ENCODE peak calls at places on chromosomes 1 and 21, in nine cellular contexts. P is stomach; Y is cardiac fibroblast; N is tibial nerve; G is uterus; L is fibroblast of mammary gland; O is CD4-positive, alpha-beta T cell; M is left ventricle myocardium inferior; J is mammary epithelial cell. S is an unnamed sample.

GRCh38 chr1:76336951-76337371 is 262.4 kb downstream of the ST6GALNAC3 start:
- DNase-seq in P (no peak), Y (peak; percentile 98), N (peak; percentile 49), G (no peak), L (peak; percentile 92), O (no peak), M (peak; percentile 67), J (no peak), S (peak; percentile 25)

GRCh38 chr1:2474104-2474787 is 1.8 kb upstream of the PLCH2 start:
- DNase-seq in P (no peak), Y (no peak), N (no peak), G (no peak), L (no peak), O (no peak), M (no peak), J (no peak), S (no peak)

GRCh38 chr1:9069324-9070100 is at the start of gene SLC2A5:
- DNase-seq in P (no peak), Y (peak; percentile 49), N (no peak), G (peak; percentile 42), L (peak; percentile 54), O (no peak), M (no peak), J (no peak), S (no peak)

GRCh38 chr1:220135755-220136154 is 41.8 kb downstream of the IARS2 start:
- DNase-seq in P (no peak), Y (no peak), N (no peak), G (no peak), L (no peak), O (no peak), M (no peak), J (no peak), S (no peak)

GRCh38 chr1:34131396-34132160 is 33.5 kb downstream of the CSMD2 start:
- DNase-seq in P (no peak), Y (no peak), N (no peak), G (no peak), L (no peak), O (no peak), M (no peak), J (no peak), S (no peak)

GRCh38 chr1:22717038-22717758 is 6.6 kb downstream of the EPHB2 start:
- DNase-seq in P (peak; percentile 60), Y (no peak), N (no peak), G (no peak), L (no peak), O (no peak), M (no peak), J (no peak), S (no peak)

GRCh38 chr21:15243356-15243755 is 178.6 kb upstream of the NRIP1 start:
- DNase-seq in P (no peak), Y (no peak), N (no peak), G (no peak), L (no peak), O (no peak), M (no peak), J (no peak), S (no peak)

GRCh38 chr1:41540886-41541591 is 56.6 kb upstream of the EDN2 start:
- DNase-seq in P (peak; percentile 4), Y (peak; percentile 16), N (no peak), G (peak; percentile 4), L (peak; percentile 31), O (no peak), M (no peak), J (peak; percentile 6), S (no peak)

GRCh38 chr1:151131832-151132675 is 14.4 kb downstream of the SEMA6C start:
- DNase-seq in P (peak; percentile 34), Y (peak; percentile 17), N (no peak), G (peak; percentile 59), L (peak; percentile 25), O (no peak), M (no peak), J (no peak), S (no peak)

GRCh38 chr1:151132676-151133338 is 13.6 kb downstream of the SEMA6C start:
- DNase-seq in P (no peak), Y (no peak), N (no peak), G (peak; percentile 44), L (no peak), O (no peak), M (no peak), J (no peak), S (no peak)

GRCh38 chr1:151133339-151133761 is 13.1 kb downstream of the SEMA6C start:
- DNase-seq in P (no peak), Y (no peak), N (no peak), G (peak; percentile 80), L (peak; percentile 19), O (no peak), M (no peak), J (no peak), S (no peak)

GRCh38 chr1:151128800-151129199 is 17.6 kb downstream of the SEMA6C start:
- DNase-seq in P (no peak), Y (no peak), N (no peak), G (no peak), L (no peak), O (no peak), M (no peak), J (no peak), S (no peak)

DNA sequence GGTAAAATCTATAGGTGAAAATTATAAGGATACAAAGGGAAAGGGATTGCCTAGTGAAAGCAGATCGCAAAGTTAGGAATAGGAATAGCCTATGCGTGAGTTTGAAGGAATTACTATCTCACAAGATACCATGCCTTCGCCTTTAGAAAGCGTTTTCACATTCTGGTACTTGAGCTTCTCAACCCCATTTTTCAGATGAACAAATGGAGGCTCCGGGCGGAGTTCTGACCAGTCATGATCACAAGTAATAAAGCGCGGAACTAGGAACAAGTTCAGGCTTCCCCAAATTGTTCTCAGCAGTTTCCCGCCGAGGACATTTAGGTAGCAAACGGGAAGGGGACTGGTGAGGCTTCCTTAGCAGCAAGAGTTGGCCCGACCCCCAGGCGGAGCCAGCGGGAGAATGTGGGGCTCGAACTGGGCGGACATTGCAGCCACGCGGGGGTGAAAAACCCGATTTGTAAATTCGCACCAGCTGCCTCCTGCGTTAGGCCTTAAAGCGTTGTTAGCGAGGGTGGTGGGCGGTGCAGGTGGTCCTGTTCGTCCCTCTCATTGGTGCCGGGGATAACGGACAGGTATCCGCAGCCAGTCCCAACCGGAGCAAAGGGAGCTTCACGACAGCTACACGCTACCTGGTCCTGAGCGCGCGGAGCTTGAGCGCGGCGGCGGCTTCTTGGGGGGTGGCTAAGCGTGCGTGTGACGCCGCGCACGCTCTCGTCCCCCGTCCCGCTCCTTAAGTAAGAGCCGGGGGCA is 15.4 kb downstream of the SEMA6C start:
- DNase-seq in P (peak; percentile 71), Y (peak; percentile 88), N (peak; percentile 76), G (peak; percentile 95), L (peak; percentile 81), O (peak; percentile 58), M (peak; percentile 85), J (peak; percentile 17), S (peak; percentile 70)
- TF ChIP-seq CTCF in P (no peak), Y (no peak), N (peak; percentile 29), G (peak; percentile 16), L (no peak), O (no peak), M (peak; percentile 21), J (no peak), S (no peak)

GRCh38 chr1:101136739-101137138 is 100.1 kb upstream of the S1PR1 start:
- DNase-seq in P (no peak), Y (peak; percentile 54), N (no peak), G (no peak), L (peak; percentile 11), O (no peak), M (no peak), J (no peak), S (no peak)
- TF ChIP-seq CTCF in P (no peak), Y (peak; percentile 20), N (no peak), G (no peak), L (no peak), O (peak; percentile 52), M (peak; percentile 46), J (no peak), S (no peak)

DNA sequence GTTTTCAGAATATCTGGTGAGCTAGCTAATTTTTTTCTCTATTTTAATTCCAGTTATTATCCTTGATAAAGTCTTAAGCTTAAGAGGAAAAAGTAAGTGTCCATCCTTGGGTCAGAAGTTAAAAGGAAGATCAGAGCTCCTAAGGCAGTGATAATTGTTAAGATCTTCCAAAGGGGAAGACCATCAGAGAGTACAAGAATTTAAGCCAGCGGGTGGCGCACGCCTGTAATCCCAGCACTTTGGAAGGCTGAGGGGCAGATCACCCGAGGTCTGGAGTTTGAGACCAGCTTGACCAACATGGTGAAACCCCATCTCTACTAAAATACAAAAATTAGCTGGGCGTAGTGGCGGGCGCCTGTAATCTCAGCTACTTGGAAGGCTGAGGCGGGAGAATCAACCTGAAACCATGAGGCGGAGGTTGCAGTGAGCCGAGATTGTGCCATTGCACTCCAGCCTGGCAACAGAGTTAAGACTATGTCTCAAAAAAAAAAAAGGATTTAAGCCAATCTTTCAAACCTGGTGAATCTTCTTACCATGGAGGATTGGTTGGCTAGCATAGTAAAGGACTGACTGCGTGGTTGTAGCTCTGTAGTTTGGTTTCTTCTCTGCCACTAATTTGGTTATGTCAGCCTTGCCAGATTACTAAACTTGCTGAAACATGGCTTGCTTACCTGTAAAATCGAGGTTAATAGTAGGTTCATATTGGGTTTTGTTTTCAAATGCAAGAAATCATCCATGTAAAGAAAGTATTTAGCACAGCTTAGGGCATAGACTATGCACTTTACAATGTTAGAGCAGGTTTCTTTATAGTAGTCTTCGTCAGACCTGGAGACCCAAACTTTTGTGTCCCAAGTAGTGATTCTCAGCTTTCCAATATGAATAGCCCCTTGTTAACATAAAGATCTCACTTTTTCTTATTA is 15.9 kb downstream of the AKIRIN1 start:
- DNase-seq in P (no peak), Y (no peak), N (no peak), G (no peak), L (no peak), O (no peak), M (no peak), J (no peak), S (no peak)
- TF ChIP-seq CTCF in P (no peak), Y (no peak), N (no peak), G (no peak), L (no peak), O (no peak), M (no peak), J (no peak), S (no peak)

GRCh38 chr1:32012709-32013385 is 821 bp upstream of the KHDRBS1 start:
- DNase-seq in P (no peak), Y (no peak), N (no peak), G (no peak), L (no peak), O (no peak), M (no peak), J (no peak), S (no peak)

GRCh38 chr1:32014937-32015363 is 1.3 kb downstream of the KHDRBS1 start:
- DNase-seq in P (no peak), Y (no peak), N (no peak), G (no peak), L (peak; percentile 8), O (no peak), M (no peak), J (no peak), S (no peak)

GRCh38 chr1:32010246-32010645 is 3.4 kb upstream of the KHDRBS1 start:
- DNase-seq in P (no peak), Y (no peak), N (no peak), G (no peak), L (no peak), O (no peak), M (no peak), J (no peak), S (no peak)

GRCh38 chr1:32013386-32014198 is at the start of gene KHDRBS1:
- DNase-seq in P (peak; percentile 99), Y (peak; percentile 99), N (peak; percentile 98), G (peak; percentile 99), L (peak; percentile 97), O (peak; percentile 95), M (peak; percentile 99), J (peak; percentile 97), S (peak; percentile 95)

DNA sequence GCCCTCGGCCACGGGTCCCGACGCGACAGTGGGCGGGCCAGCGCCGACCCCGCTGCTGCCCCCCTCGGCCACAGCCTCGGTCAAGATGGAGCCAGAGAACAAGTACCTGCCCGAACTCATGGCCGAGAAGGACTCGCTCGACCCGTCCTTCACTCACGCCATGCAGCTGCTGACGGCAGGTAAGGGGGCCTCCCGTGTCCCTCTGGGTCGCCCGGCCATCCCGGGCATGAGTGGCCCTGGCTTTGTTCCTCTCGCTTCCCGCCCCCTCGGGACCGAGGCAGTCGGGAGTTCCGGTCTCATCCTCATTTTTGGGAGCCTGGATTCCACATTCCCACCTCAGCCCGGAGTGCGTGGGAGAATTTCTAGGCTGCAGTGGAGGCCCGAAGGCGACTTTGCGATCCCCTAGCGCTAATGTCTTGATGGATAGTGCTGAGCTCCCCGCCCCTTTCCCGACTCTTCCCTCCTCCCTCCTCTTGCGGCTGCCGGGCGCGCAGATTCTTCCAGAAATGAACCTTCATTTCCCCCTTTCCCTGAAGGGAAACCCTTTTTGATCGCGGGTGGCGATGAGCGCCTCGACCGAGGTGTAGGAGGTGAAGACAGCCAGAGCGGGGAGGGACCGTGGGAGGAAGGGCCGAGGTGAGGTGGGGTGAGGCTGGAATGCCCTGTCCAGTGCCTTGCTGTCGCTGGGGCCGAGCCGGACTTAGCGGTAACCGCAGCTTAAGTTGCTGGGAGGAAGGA is 700 bp downstream of the KHDRBS1 start:
- DNase-seq in P (peak; percentile 54), Y (peak; percentile 60), N (peak; percentile 19), G (peak; percentile 49), L (peak; percentile 45), O (peak; percentile 18), M (peak; percentile 40), J (peak; percentile 48), S (peak; percentile 28)
- TF ChIP-seq CTCF in P (no peak), Y (no peak), N (no peak), G (no peak), L (no peak), O (no peak), M (no peak), J (no peak), S (no peak)